ENCODE peak calls at places on chromosome 3, in seven cellular contexts. B is GM23338, Z is PC-3, J is neural progenitor cell, F is HCT116, U is GM23248, V is OCI-LY7. P is an unnamed sample.
A peak's percentile ranks its signal among the peaks of the same experiment; 100 is the strongest.

GRCh38 chr3:189690237-189690636 is 59.0 kb downstream of the TP63 start:
- DNase-seq in V (no peak), B (no peak), Z (no peak), F (no peak), U (no peak), J (no peak), P (no peak)

GRCh38 chr3:47315069-47315647 is 32.4 kb downstream of the KLHL18 start:
- DNase-seq in U (peak; percentile 5), Z (no peak), F (no peak), V (no peak), B (no peak), J (no peak), P (no peak)

GRCh38 chr3:149609595-149609994 is 48.2 kb downstream of the WWTR1 start:
- DNase-seq in J (no peak), U (no peak), F (no peak), Z (no peak), V (no peak), B (no peak), P (no peak)

GRCh38 chr3:123683146-123683545 is 98.3 kb upstream of the HACD2 start:
- DNase-seq in F (no peak), B (no peak), J (no peak), Z (no peak), U (no peak), V (no peak), P (no peak)

GRCh38 chr3:111035896-111036295 is 35.7 kb upstream of the NECTIN3 start:
- DNase-seq in Z (no peak), F (no peak), J (no peak), B (no peak), U (no peak), V (no peak), P (no peak)

GRCh38 chr3:63141-63845 is 133.3 kb upstream of the CHL1 start:
- DNase-seq in F (no peak), U (no peak), Z (no peak), V (no peak), B (no peak), J (no peak), P (no peak)

GRCh38 chr3:176514297-176514696 is 683.0 kb downstream of the TBL1XR1 start:
- DNase-seq in Z (peak; percentile 80), J (peak; percentile 84), U (peak; percentile 47), B (peak; percentile 97), F (peak; percentile 62), V (peak; percentile 60), P (no peak)

GRCh38 chr3:108099679-108100428 is 9.0 kb upstream of the CD47 start:
- DNase-seq in F (no peak), U (no peak), B (no peak), V (no peak), Z (no peak), J (no peak), P (no peak)

GRCh38 chr3:45553469-45553974 is 41.0 kb upstream of the LIMD1 start:
- DNase-seq in B (no peak), F (no peak), J (no peak), V (peak; percentile 87), U (peak; percentile 60), Z (peak; percentile 64), P (peak; percentile 63)

GRCh38 chr3:46553154-46553553 is 12.9 kb downstream of the LRRC2 start:
- DNase-seq in F (no peak), V (no peak), J (no peak), U (peak; percentile 47), Z (no peak), B (no peak), P (no peak)

GRCh38 chr3:102570551-102570950 is 135.7 kb downstream of the ZPLD1 start:
- DNase-seq in J (no peak), U (no peak), B (no peak), Z (no peak), V (no peak), F (no peak), P (no peak)

GRCh38 chr3:178385280-178385952 is 150.8 kb upstream of the KCNMB2 start:
- DNase-seq in Z (peak; percentile 72), B (peak; percentile 61), U (peak; percentile 69), V (peak; percentile 19), J (peak; percentile 58), F (peak; percentile 3), P (peak; percentile 52)

GRCh38 chr3:194738254-194739093 is 52.8 kb downstream of the FAM43A start:
- DNase-seq in U (peak; percentile 93), B (no peak), Z (peak; percentile 85), V (no peak), F (peak; percentile 22), J (no peak), P (peak; percentile 74)

GRCh38 chr3:12465151-12465795 is 19.0 kb upstream of the TSEN2 start:
- DNase-seq in V (no peak), F (no peak), U (no peak), J (no peak), Z (no peak), B (no peak), P (no peak)

GRCh38 chr3:44861412-44862220 is at the start of gene TMEM42:
- DNase-seq in V (peak; percentile 93), Z (peak; percentile 59), B (peak; percentile 97), J (peak; percentile 93), F (peak; percentile 78), U (peak; percentile 97), P (peak; percentile 98)

GRCh38 chr3:179464296-179465092 is 13.2 kb upstream of the GNB4 start:
- DNase-seq in B (peak; percentile 30), U (no peak), Z (no peak), F (no peak), V (no peak), J (peak; percentile 27), P (no peak)

GRCh38 chr3:66499881-66500574 is 794 bp downstream of the LRIG1 start:
- DNase-seq in Z (no peak), J (peak; percentile 47), F (no peak), U (peak; percentile 68), V (peak; percentile 40), B (no peak), P (peak; percentile 71)

GRCh38 chr3:10513306-10513705 is 7.9 kb upstream of the ATP2B2 start:
- DNase-seq in B (no peak), V (no peak), F (no peak), J (no peak), U (no peak), Z (no peak), P (no peak)

GRCh38 chr3:68206524-68207117 is 552.2 kb upstream of the SUCLG2 start:
- DNase-seq in Z (peak; percentile 5), F (no peak), J (no peak), V (peak; percentile 26), B (peak; percentile 7), U (no peak), P (no peak)

GRCh38 chr3:41148901-41149300 is 50.4 kb upstream of the CTNNB1 start:
- DNase-seq in Z (no peak), J (no peak), B (no peak), V (no peak), U (no peak), F (no peak), P (no peak)

GRCh38 chr3:13282986-13283876 is 136.9 kb downstream of the NUP210 start:
- DNase-seq in J (peak; percentile 70), B (peak; percentile 87), F (peak; percentile 18), V (no peak), Z (peak; percentile 63), U (peak; percentile 40), P (peak; percentile 91)

DNA sequence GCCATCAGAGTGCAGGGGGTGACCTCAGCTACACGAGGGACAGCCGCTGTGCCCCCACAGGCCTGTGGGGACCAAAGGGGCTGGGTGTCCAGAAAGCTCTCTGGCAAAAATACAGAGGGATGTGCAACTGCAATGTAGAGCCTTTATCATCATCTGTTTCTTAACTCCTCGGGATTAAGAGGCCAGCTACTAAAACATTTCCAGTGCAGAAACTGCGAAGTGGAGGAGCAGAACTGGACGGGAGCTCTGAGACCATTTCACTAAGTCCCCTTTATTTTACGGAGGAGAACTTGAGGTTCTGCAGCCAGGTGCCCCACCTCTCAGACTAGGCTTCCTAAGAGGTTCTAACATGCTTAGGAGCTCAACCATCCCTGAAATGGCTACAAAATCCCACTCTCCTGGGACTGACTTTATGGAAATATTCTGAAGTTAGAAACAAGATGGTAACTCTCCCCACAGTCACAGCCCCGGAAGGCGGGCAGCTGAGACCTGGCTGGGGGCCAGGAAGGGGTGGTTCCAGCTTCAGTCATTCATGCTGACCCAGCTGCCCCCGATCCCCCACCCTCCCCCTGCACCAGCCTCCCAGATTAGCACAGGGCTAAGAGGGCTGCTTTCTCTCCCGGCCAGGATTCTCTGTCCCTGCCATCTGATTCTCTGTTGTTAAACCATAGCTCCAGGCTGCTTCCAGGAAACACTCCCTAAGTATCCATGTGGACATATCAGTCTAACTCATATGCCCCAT is 40.3 kb downstream of the UMPS start:
- DNase-seq in F (no peak), V (no peak), U (no peak), B (no peak), Z (no peak), J (peak; percentile 45), P (peak; percentile 85)
- TF ChIP-seq EZH2phosphoT487 in F (no peak), V (no peak), U (no peak), B (no peak), Z (no peak), J (no peak), P (no peak)

GRCh38 chr3:157120071-157120892 is 39.7 kb downstream of the CCNL1 start:
- DNase-seq in U (no peak), F (no peak), B (peak; percentile 44), Z (no peak), J (no peak), V (no peak), P (no peak)
- TF ChIP-seq EZH2phosphoT487 in U (no peak), F (no peak), B (no peak), Z (no peak), J (no peak), V (no peak), P (no peak)

GRCh38 chr3:174253940-174254339 is 605.2 kb upstream of the NAALADL2 start:
- DNase-seq in J (no peak), F (no peak), U (no peak), V (no peak), Z (no peak), B (no peak), P (no peak)
- TF ChIP-seq EZH2phosphoT487 in J (no peak), F (no peak), U (no peak), V (no peak), Z (no peak), B (no peak), P (no peak)

GRCh38 chr3:130846181-130846580 is 47.7 kb upstream of the ATP2C1 start:
- DNase-seq in U (no peak), B (no peak), Z (no peak), F (no peak), J (no peak), V (no peak), P (no peak)

GRCh38 chr3:130850846-130851245 is 43.0 kb upstream of the ATP2C1 start:
- DNase-seq in Z (no peak), U (no peak), F (no peak), V (no peak), J (no peak), B (no peak), P (no peak)

GRCh38 chr3:130850044-130850797 is 43.7 kb upstream of the ATP2C1 start:
- DNase-seq in J (no peak), F (no peak), V (no peak), Z (peak; percentile 31), B (no peak), U (peak; percentile 70), P (peak; percentile 38)

GRCh38 chr3:130844462-130844861 is 49.4 kb upstream of the ATP2C1 start:
- DNase-seq in U (no peak), V (no peak), Z (no peak), B (no peak), J (no peak), F (no peak), P (no peak)

DNA sequence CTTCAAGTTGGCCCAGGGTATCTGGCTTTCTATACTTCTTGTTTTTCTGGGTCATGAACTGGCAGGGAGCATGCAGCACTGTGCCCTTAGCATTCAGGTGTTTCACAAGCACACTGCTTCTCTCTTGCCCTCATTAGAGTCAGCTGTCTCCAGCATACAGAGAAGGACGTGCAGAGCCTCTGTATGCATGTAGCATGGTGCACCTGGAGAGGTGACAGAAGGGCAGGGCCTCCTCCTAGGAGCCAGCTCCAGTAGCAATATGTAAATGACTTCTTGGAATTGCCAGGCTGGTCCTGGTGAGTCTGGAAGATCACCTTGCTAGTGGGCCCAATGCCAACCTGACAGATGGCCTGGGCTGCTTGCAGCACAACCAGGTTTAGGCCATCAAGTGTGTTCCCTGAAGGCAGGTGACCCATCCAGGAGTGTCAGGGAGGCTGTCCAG is 44.8 kb upstream of the ATP2C1 start:
- DNase-seq in F (no peak), Z (no peak), J (no peak), U (no peak), B (no peak), V (no peak), P (no peak)
- TF ChIP-seq EZH2phosphoT487 in F (no peak), Z (no peak), J (no peak), U (no peak), B (no peak), V (no peak), P (no peak)

P was measured in SK-N-SH.